ENCODE peak calls at places on chromosomes 5 and 9, in eight cellular contexts. C is type B pancreatic cell; M is GOT3; E is GM10248; Y is IMR-90; H is T-helper 17 cell; I is Right ventricle myocardium inferior; K is activated CD8-positive, alpha-beta memory T cell treated with anti-CD3 and anti-CD28 coated beads for 4 hours. G is an unnamed sample.

GRCh38 chr9:96139592-96140251 is 162.3 kb downstream of the HSD17B3 start:
- DNase-seq in C (no peak), M (no peak), E (no peak), Y (peak), H (no peak), I (no peak), K (no peak), G (no peak)

GRCh38 chr9:117703538-117703937 is 665 bp upstream of the TLR4 start:
- DNase-seq in C (no peak), M (no peak), E (no peak), Y (no peak), H (no peak), I (no peak), K (no peak), G (no peak)

GRCh38 chr9:28024616-28025147 is 451.4 kb upstream of the C9orf72 start:
- DNase-seq in C (no peak), M (no peak), E (no peak), Y (no peak), H (no peak), I (no peak), K (no peak), G (no peak)

GRCh38 chr9:85892406-85892805 is 48.5 kb upstream of the NAA35 start:
- DNase-seq in C (no peak), M (no peak), E (no peak), Y (no peak), H (no peak), I (no peak), K (no peak), G (no peak)

GRCh38 chr5:154333016-154333415 is 112.8 kb upstream of the SAP30L start:
- DNase-seq in C (no peak), M (no peak), E (no peak), Y (no peak), H (no peak), I (no peak), K (no peak), G (no peak)

GRCh38 chr5:137316346-137316736 is 182.8 kb downstream of the SPOCK1 start:
- DNase-seq in C (no peak), M (no peak), E (no peak), Y (peak), H (no peak), I (no peak), K (no peak), G (no peak)

GRCh38 chr5:67620386-67621039 is 423.9 kb upstream of the CD180 start:
- DNase-seq in C (no peak), M (no peak), E (no peak), Y (no peak), H (no peak), I (no peak), K (no peak), G (no peak)

GRCh38 chr9:134066546-134066922 is 1.3 kb downstream of the BRD3 start:
- DNase-seq in C (no peak), M (no peak), E (no peak), Y (peak), H (no peak), I (no peak), K (no peak), G (no peak)

GRCh38 chr9:135577256-135577655 is 15.7 kb downstream of the PAEP start:
- DNase-seq in C (peak), M (no peak), E (no peak), Y (no peak), H (no peak), I (no peak), K (no peak), G (no peak)

G was measured in effector memory CD8-positive, alpha-beta T cell.